ENCODE peak calls at places on chromosome 18, in five cellular contexts. U is M059J, B is GM04503, M is heart left ventricle, F is mesothelial cell of epicardium. S is an unnamed sample.

GRCh38 chr18:26948703-26949102 is 83.2 kb upstream of the AQP4 start:
- DNase-seq in U (no peak), B (no peak), M (no peak), F (no peak), S (no peak)

GRCh38 chr18:54852780-54853675 is 24.8 kb downstream of the RAB27B start:
- DNase-seq in U (peak), B (no peak), M (no peak), F (no peak), S (no peak)

GRCh38 chr18:79789901-79790885 is 7.5 kb upstream of the KCNG2 start:
- DNase-seq in U (no peak), B (no peak), M (no peak), F (no peak), S (no peak)

GRCh38 chr18:61062241-61062640 is 271.0 kb upstream of the CDH20 start:
- DNase-seq in U (no peak), B (no peak), M (no peak), F (no peak), S (no peak)

GRCh38 chr18:58998421-58999203 is 133.9 kb downstream of the ZNF532 start:
- DNase-seq in U (peak), B (peak), M (peak), F (no peak), S (no peak)

GRCh38 chr18:58983260-58983659 is 118.6 kb downstream of the ZNF532 start:
- DNase-seq in U (no peak), B (no peak), M (no peak), F (no peak), S (no peak)

GRCh38 chr18:78659748-78660147 is 319.9 kb upstream of the SALL3 start:
- DNase-seq in U (no peak), B (no peak), M (no peak), F (no peak), S (no peak)

GRCh38 chr18:10410472-10411300 is 43.7 kb upstream of the APCDD1 start:
- DNase-seq in U (peak), B (no peak), M (no peak), F (no peak), S (no peak)

GRCh38 chr18:59846814-59847490 is 52.8 kb upstream of the PMAIP1 start:
- DNase-seq in U (peak), B (no peak), M (no peak), F (no peak), S (no peak)

GRCh38 chr18:9595197-9595596 is 19.2 kb downstream of the PPP4R1 start:
- DNase-seq in U (peak), B (no peak), M (no peak), F (no peak), S (no peak)

GRCh38 chr18:8121942-8122480 is 487.2 kb upstream of the RAB12 start:
- DNase-seq in U (peak), B (no peak), M (no peak), F (no peak), S (no peak)

GRCh38 chr18:39274535-39274934 is 1708.9 kb upstream of the CELF4 start:
- DNase-seq in U (no peak), B (no peak), M (no peak), F (no peak), S (no peak)

GRCh38 chr18:525066-525797 is 24.7 kb upstream of the COLEC12 start:
- DNase-seq in U (peak), B (peak), M (no peak), F (no peak), S (no peak)

GRCh38 chr18:48864876-48865275 is 85.9 kb downstream of the SMAD7 start:
- DNase-seq in U (no peak), B (no peak), M (no peak), F (no peak), S (no peak)

GRCh38 chr18:27298215-27298804 is 113.2 kb upstream of the CHST9 start:
- DNase-seq in U (peak), B (no peak), M (no peak), F (no peak), S (no peak)

GRCh38 chr18:24488824-24489493 is 28.5 kb downstream of the HRH4 start:
- DNase-seq in U (peak), B (no peak), M (no peak), F (no peak), S (no peak)

S was measured in left lobe of liver.